ENCODE peak calls at places on chromosome 4, in four cellular contexts. T is sigmoid colon, L is stomach, E is prostate gland. P is an unnamed sample.

GRCh38 chr4:55431710-55432336 is 36.1 kb downstream of the TMEM165 start:
- DNase-seq in T (no peak), L (no peak), E (no peak), P (no peak)

GRCh38 chr4:41142946-41143720 is 71.2 kb downstream of the APBB2 start:
- DNase-seq in T (peak; percentile 88), L (peak; percentile 62), E (peak; percentile 58), P (no peak)

GRCh38 chr4:74133786-74134499 is 24.0 kb upstream of the MTHFD2L start:
- DNase-seq in T (peak; percentile 84), L (peak; percentile 81), E (peak; percentile 73), P (peak; percentile 81)

GRCh38 chr4:184383497-184384055 is 90.8 kb downstream of the IRF2 start:
- DNase-seq in T (peak; percentile 85), L (peak; percentile 45), E (peak; percentile 42), P (no peak)

GRCh38 chr4:86448891-86449290 is 89.0 kb upstream of the MAPK10 start:
- DNase-seq in T (no peak), L (no peak), E (no peak), P (no peak)

GRCh38 chr4:14726441-14727405 is 275.6 kb upstream of the CPEB2 start:
- DNase-seq in T (no peak), L (peak; percentile 59), E (peak; percentile 38), P (no peak)

GRCh38 chr4:145937990-145938611 is 522 bp downstream of the ZNF827 start:
- DNase-seq in T (no peak), L (no peak), E (peak; percentile 10), P (no peak)

GRCh38 chr4:21898101-21898500 is 50.5 kb downstream of the KCNIP4 start:
- DNase-seq in T (no peak), L (no peak), E (no peak), P (no peak)

GRCh38 chr4:19729873-19730735 is 521.6 kb upstream of the SLIT2 start:
- DNase-seq in T (no peak), L (no peak), E (no peak), P (no peak)

GRCh38 chr4:4919926-4920325 is 60.5 kb downstream of the MSX1 start:
- DNase-seq in T (no peak), L (no peak), E (no peak), P (no peak)

GRCh38 chr4:71181332-71181731 is 157.5 kb upstream of the SLC4A4 start:
- DNase-seq in T (no peak), L (no peak), E (no peak), P (no peak)

GRCh38 chr4:143185253-143186107 is 763 bp downstream of the USP38 start:
- DNase-seq in T (peak; percentile 67), L (no peak), E (peak; percentile 6), P (peak; percentile 80)

GRCh38 chr4:135365065-135365464 is 1163.5 kb upstream of the PABPC4L start:
- DNase-seq in T (no peak), L (no peak), E (no peak), P (no peak)

GRCh38 chr4:150593996-150594395 is 12.0 kb downstream of the MAB21L2 start:
- DNase-seq in T (no peak), L (no peak), E (no peak), P (no peak)

GRCh38 chr4:123536225-123536624 is 139.6 kb downstream of the SPRY1 start:
- DNase-seq in T (no peak), L (no peak), E (no peak), P (no peak)

GRCh38 chr4:40228497-40229365 is 31.9 kb downstream of the RHOH start:
- DNase-seq in T (no peak), L (no peak), E (no peak), P (no peak)

GRCh38 chr4:161629694-161630441 is 533.9 kb downstream of the FSTL5 start:
- DNase-seq in T (peak; percentile 61), L (no peak), E (no peak), P (no peak)

GRCh38 chr4:184247421-184247820 is 29.7 kb upstream of the ENPP6 start:
- DNase-seq in T (no peak), L (no peak), E (no peak), P (no peak)

GRCh38 chr4:10746371-10747143 is 62.0 kb upstream of the CLNK start:
- DNase-seq in T (no peak), L (no peak), E (no peak), P (no peak)

GRCh38 chr4:147037089-147037488 is 91.4 kb upstream of the TTC29 start:
- DNase-seq in T (no peak), L (peak; percentile 46), E (no peak), P (no peak)

GRCh38 chr4:108060686-108061321 is 71.1 kb downstream of the HADH start:
- DNase-seq in T (no peak), L (no peak), E (no peak), P (no peak)

GRCh38 chr4:182872886-182873285 is 44.3 kb downstream of the DCTD start:
- DNase-seq in T (peak; percentile 15), L (no peak), E (no peak), P (peak; percentile 36)

GRCh38 chr4:105106416-105106815 is 40.3 kb upstream of the TET2 start:
- DNase-seq in T (no peak), L (no peak), E (no peak), P (no peak)

GRCh38 chr4:87967193-87967592 is 8.3 kb upstream of the SPP1 start:
- DNase-seq in T (no peak), L (no peak), E (no peak), P (no peak)

GRCh38 chr4:4328840-4329239 is 38.8 kb downstream of the ZBTB49 start:
- DNase-seq in T (peak; percentile 14), L (no peak), E (no peak), P (no peak)

GRCh38 chr4:24266951-24267577 is 317.3 kb downstream of the DHX15 start:
- DNase-seq in T (no peak), L (no peak), E (no peak), P (no peak)
- H3K27ac ChIP-seq in T (no peak overlapping the region), L (no peak overlapping the region), E (no peak overlapping the region), P (no peak overlapping the region)

GRCh38 chr4:172155838-172156345 is 342.7 kb downstream of the GALNTL6 start:
- DNase-seq in T (no peak), L (no peak), E (no peak), P (no peak)
- TF ChIP-seq POLR2A in T (no peak), L (no peak), E (no peak), P (no peak)

GRCh38 chr4:121799888-121800501 is 1.1 kb upstream of the EXOSC9 start:
- DNase-seq in T (no peak), L (no peak), E (no peak), P (no peak)
- H3K27ac ChIP-seq in T (peak overlapping the region; percentile 96), L (peak overlapping the region; percentile 87), E (no peak overlapping the region), P (peak overlapping the region; percentile 95)

GRCh38 chr4:7784131-7784870 is 155.4 kb downstream of the AFAP1 start:
- DNase-seq in T (peak; percentile 54), L (no peak), E (no peak), P (peak; percentile 57)
- TF ChIP-seq POLR2A in T (no peak), L (no peak), E (no peak), P (no peak)

DNA sequence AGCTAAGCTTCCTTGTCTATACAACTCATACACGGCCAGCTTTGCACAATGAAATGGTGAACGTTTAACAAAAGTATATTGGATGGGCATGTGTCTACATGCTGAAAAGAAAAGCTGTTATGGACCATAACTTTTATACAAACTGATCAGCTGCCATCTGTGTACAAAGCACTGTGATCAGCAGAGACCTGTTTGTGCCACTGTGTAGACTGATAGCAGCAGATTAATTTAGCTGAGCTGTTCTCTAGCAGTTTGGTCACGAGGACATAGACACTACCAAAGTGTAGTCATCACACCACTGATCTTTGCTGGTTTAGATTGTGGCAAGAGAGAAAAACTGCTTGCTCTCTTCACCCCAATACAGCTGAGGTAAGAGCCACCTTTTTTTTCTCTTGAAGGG is 124.5 kb downstream of the RAPGEF2 start:
- DNase-seq in T (no peak), L (no peak), E (peak; percentile 9), P (no peak)
- H3K27ac ChIP-seq in T (peak overlapping the region; percentile 69), L (peak overlapping the region; percentile 65), E (no peak overlapping the region), P (peak overlapping the region; percentile 79)

DNA sequence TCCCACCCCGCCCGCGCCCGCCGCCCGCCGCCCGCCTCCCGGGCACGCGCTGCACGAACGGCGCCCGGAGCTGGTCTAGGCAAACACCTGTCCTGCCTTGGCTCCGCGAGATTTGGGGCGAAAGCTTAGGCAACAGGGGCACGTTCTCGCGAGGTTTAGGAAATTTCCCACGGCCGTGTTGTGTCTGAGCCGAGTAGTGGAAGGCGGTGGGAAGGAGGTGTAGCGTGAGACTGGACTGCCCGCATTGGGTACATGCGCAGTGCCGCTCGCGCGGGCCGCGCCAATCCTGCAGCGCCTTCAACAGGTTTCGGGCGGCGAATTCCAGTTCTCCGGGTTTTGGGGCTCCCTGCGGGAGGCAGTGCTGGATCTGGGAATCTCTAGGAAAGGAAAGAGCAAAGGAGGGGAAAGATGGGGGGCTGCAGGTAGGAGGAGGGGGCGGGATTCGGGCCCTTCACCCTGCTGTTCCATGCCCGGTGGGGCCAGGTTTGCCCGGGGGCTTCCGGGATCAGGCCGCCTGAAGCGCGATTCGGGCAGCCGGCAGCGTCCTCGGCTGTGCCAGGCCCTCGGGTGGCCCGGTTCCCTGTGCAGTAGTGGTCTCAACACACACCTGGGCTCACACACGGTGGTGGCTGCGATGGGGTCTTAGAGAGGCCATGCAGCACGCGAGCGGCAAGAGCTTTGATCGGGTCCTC is 1.2 kb upstream of the RBPJ start:
- DNase-seq in T (peak; percentile 99), L (peak; percentile 99), E (peak; percentile 99), P (peak; percentile 98)
- TF ChIP-seq POLR2A in T (no peak), L (no peak), E (peak; percentile 53), P (no peak)

GRCh38 chr4:176063718-176064117 is 1.9 kb upstream of the WDR17 start:
- DNase-seq in T (no peak), L (no peak), E (no peak), P (no peak)

GRCh38 chr4:176064539-176064938 is 1.1 kb upstream of the WDR17 start:
- DNase-seq in T (no peak), L (no peak), E (no peak), P (no peak)

GRCh38 chr4:176066757-176067156 is 1.1 kb downstream of the WDR17 start:
- DNase-seq in T (no peak), L (no peak), E (no peak), P (no peak)

DNA sequence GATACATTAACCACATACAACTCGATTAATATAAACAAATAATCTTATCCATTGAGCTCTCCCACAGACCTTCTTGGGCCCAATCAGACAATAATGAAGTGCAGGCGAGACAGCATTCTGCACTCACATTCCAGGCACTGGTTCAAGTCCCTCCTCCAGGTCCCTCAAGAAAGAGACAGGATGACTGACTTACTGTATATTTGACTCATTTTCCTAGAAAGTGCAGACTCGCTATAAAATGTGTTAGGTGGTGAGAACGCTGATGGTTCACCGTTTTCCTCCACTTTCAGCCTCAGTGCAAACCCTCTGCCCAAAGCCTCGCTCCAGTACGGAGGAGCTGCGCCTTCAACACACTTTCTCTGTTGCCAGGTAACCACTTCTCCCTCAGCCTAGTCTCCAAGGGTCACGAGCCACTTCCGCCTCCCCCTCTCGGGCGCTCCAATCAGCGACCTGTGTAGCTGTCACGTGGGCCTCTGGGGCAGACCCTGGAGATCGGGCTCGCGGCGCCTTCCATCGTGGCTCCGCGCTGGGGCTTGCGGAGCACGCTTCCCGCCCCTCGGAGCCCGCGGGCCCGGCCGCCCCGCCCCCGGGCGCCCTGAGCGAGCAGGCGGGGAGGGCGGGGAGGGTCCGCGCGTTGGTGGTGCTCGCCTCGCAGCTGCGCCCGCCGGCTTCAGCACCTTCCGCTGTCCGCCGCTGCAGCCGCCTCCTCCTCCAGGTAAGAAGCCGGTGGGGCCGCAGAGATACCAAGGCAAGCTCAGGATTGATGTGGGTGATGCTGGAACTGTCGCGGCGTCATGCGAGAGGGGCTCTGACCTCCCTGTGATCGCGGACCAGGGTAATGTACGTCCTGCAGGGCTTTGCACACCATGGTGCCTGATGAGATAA is at the start of gene WDR17:
- DNase-seq in T (peak; percentile 96), L (peak; percentile 79), E (peak; percentile 77), P (peak; percentile 95)
- H3K27ac ChIP-seq in T (peak within 1 kb of the TSS; percentile 58), L (peak within 1 kb of the TSS; percentile 61), E (no peak within 1 kb of the TSS), P (no peak within 1 kb of the TSS)

P was measured in spleen.